ENCODE peak calls at places on chromosomes 11 and 22, in five cellular contexts. D is iPS DF 6.9, E is NT2/D1, J is mesenchymal stem cell, S is fibroblast of lung. X is an unnamed sample.

GRCh38 chr11:8265681-8266241 is 2.1 kb upstream of the LMO1 start:
- DNase-seq in S (no peak), D (no peak), E (no peak), J (no peak), X (no peak)

GRCh38 chr11:106920899-106921504 is 97.3 kb downstream of the GUCY1A2 start:
- DNase-seq in E (no peak), D (no peak), S (peak), J (no peak), X (peak)

GRCh38 chr11:62664405-62665074 is 470 bp downstream of the C11orf98 start:
- DNase-seq in D (no peak), J (no peak), E (no peak), S (no peak), X (peak)

GRCh38 chr11:66042227-66043007 is 6.5 kb downstream of the GAL3ST3 start:
- DNase-seq in E (no peak), S (no peak), D (no peak), J (no peak), X (no peak)

GRCh38 chr11:104897891-104898684 is at the start of gene CASP12:
- DNase-seq in D (no peak), J (peak), E (no peak), S (peak), X (peak)

GRCh38 chr11:10522921-10523320 is 18.1 kb downstream of the RNF141 start:
- DNase-seq in D (no peak), E (no peak), J (no peak), S (peak), X (no peak)

GRCh38 chr11:20093775-20094174 is 66.5 kb downstream of the DBX1 start:
- DNase-seq in S (peak), D (no peak), E (no peak), J (no peak), X (peak)

GRCh38 chr22:29755889-29756288 is 10.9 kb downstream of the ZMAT5 start:
- DNase-seq in S (no peak), D (no peak), J (no peak), E (no peak), X (no peak)

GRCh38 chr22:22144858-22145257 is 99.7 kb upstream of the VPREB1 start:
- DNase-seq in E (no peak), S (peak), D (no peak), J (no peak), X (peak)

GRCh38 chr22:31958625-31959239 is 14.4 kb downstream of the YWHAH start:
- DNase-seq in D (no peak), E (no peak), J (no peak), S (no peak), X (no peak)

GRCh38 chr22:27718186-27719032 is 83.1 kb downstream of the MN1 start:
- DNase-seq in J (peak), D (no peak), E (no peak), S (peak), X (peak)

GRCh38 chr22:22938672-22939536 is 51.3 kb downstream of the IGLL5 start:
- DNase-seq in E (no peak), D (no peak), S (no peak), J (no peak), X (no peak)

GRCh38 chr11:134409552-134410429 is 2.3 kb downstream of the B3GAT1 start:
- DNase-seq in S (no peak), J (no peak), D (no peak), E (no peak), X (no peak)

GRCh38 chr11:10438451-10438850 is 16.6 kb upstream of the AMPD3 start:
- DNase-seq in E (no peak), J (no peak), D (no peak), S (no peak), X (peak)

GRCh38 chr11:58608331-58608730 is 14.1 kb upstream of the CNTF start:
- DNase-seq in S (no peak), D (no peak), E (no peak), J (no peak), X (no peak)

GRCh38 chr11:12222099-12222751 is 111.8 kb downstream of the MICAL2 start:
- DNase-seq in J (no peak), E (no peak), S (peak), D (no peak), X (peak)

GRCh38 chr22:48702573-48703264 is 1125.0 kb downstream of the BRD1 start:
- DNase-seq in D (no peak), E (no peak), J (no peak), S (no peak), X (no peak)

GRCh38 chr11:79486239-79486984 is 45.6 kb upstream of the TENM4 start:
- DNase-seq in S (no peak), J (no peak), D (no peak), E (no peak), X (no peak)

GRCh38 chr22:31212783-31213626 is 907 bp downstream of the LIMK2 start:
- DNase-seq in D (no peak), E (no peak), S (no peak), J (no peak), X (no peak)

GRCh38 chr11:2276999-2277328 is 6.6 kb upstream of the ASCL2 start:
- DNase-seq in S (no peak), E (no peak), D (no peak), J (no peak), X (no peak)

GRCh38 chr11:70710192-70710965 is 312.1 kb downstream of the CTTN start:
- DNase-seq in E (no peak), J (no peak), D (no peak), S (no peak), X (no peak)

GRCh38 chr11:92628401-92629292 is 340.8 kb upstream of the MTNR1B start:
- DNase-seq in E (no peak), D (no peak), S (peak), J (no peak), X (peak)

GRCh38 chr11:29029452-29029851 is 921.3 kb downstream of the METTL15 start:
- DNase-seq in E (no peak), S (no peak), D (no peak), J (no peak), X (peak)

GRCh38 chr11:69121021-69121420 is 34.7 kb upstream of the SMIM38 start:
- DNase-seq in E (no peak), J (no peak), D (no peak), S (no peak), X (no peak)

GRCh38 chr22:17380711-17381087 is 11.4 kb downstream of the CECR2 start:
- DNase-seq in E (no peak), D (no peak), J (no peak), S (no peak), X (no peak)
- H3K4me3 ChIP-seq in E (no peak), D (no peak), J (no peak), S (no peak), X (no peak)

GRCh38 chr11:96254087-96254486 is 88.9 kb downstream of the MAML2 start:
- DNase-seq in J (peak), E (no peak), D (no peak), S (no peak), X (peak)
- H3K4me3 ChIP-seq in J (no peak), E (no peak), D (no peak), S (no peak), X (no peak)

GRCh38 chr11:57307666-57308270 is 17.0 kb downstream of the TNKS1BP1 start:
- DNase-seq in D (no peak), S (no peak), J (no peak), E (no peak), X (no peak)
- H3K4me3 ChIP-seq in D (no peak), S (no peak), J (peak), E (no peak), X (no peak)

GRCh38 chr22:43118953-43119458 is 8.5 kb downstream of the BIK start:
- DNase-seq in D (no peak), J (no peak), E (no peak), S (no peak), X (no peak)
- H3K4me3 ChIP-seq in D (no peak), J (no peak), E (no peak), S (no peak), X (no peak)

GRCh38 chr22:40054486-40054885 is 59.7 kb downstream of the FAM83F start:
- DNase-seq in J (no peak), D (no peak), S (no peak), E (no peak), X (no peak)

GRCh38 chr22:40050258-40050657 is 55.5 kb downstream of the FAM83F start:
- DNase-seq in J (no peak), S (no peak), E (no peak), D (no peak), X (no peak)

GRCh38 chr22:40055143-40055926 is 60.6 kb downstream of the FAM83F start:
- DNase-seq in E (no peak), D (no peak), S (no peak), J (no peak), X (no peak)

GRCh38 chr22:40053460-40053859 is 58.7 kb downstream of the FAM83F start:
- DNase-seq in S (no peak), J (no peak), D (no peak), E (no peak), X (no peak)

DNA sequence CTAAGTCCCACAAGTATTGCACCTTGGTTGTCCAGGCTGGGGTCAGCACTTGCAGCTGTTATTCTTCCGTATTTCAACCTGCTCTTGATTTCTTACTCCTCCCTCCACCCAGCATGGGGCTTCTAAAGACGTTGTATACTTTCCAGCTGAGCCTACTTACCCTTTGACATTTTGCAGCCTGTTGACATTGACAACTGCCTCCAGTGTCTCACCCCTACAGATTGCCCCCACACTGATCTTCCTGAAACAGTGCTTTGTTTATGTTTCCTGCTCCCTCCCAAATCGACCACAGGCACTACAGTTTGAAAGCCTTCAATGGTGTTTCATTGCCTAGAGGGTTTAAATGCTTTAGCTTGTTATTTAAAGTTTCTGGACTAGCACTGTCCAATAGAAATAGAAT is 56.6 kb downstream of the FAM83F start:
- DNase-seq in D (no peak), E (no peak), J (peak), S (no peak), X (peak)
- H3K4me3 ChIP-seq in D (no peak), E (no peak), J (no peak), S (no peak), X (no peak)

X was measured in choroid plexus epithelial cell.